ENCODE peak calls at places on chromosomes 6 and 20, in eight cellular contexts. Z is AG20443; E is stomach; Q is PC-3; P is activated CD4-positive, alpha-beta T cell treated with anti-CD3 and anti-CD28 coated beads for 4 hours; I is retina; W is NCI-H524; T is effector memory CD4-positive, alpha-beta T cell. U is an unnamed sample.
A peak's percentile ranks its signal among the peaks of the same experiment; 100 is the strongest.

GRCh38 chr20:53594068-53595017 is 704 bp upstream of the ZNF217 start:
- DNase-seq in Z (peak; percentile 93), E (peak; percentile 99), Q (peak; percentile 98), P (peak; percentile 98), I (peak; percentile 89), W (peak; percentile 91), T (peak; percentile 96), U (peak; percentile 99)

GRCh38 chr6:30135147-30135546 is 793 bp upstream of the TRIM40 start:
- DNase-seq in Z (no peak), E (no peak), Q (no peak), P (no peak), I (no peak), W (no peak), T (no peak), U (no peak)

GRCh38 chr6:17493286-17493685 is 99.9 kb downstream of the CAP2 start:
- DNase-seq in Z (peak; percentile 39), E (no peak), Q (peak; percentile 12), P (no peak), I (no peak), W (no peak), T (no peak), U (no peak)

GRCh38 chr20:11902264-11902663 is 15.4 kb upstream of the BTBD3 start:
- DNase-seq in Z (no peak), E (no peak), Q (peak; percentile 77), P (no peak), I (no peak), W (peak; percentile 17), T (no peak), U (no peak)

GRCh38 chr6:12614468-12614867 is 102.1 kb upstream of the PHACTR1 start:
- DNase-seq in Z (peak; percentile 32), E (no peak), Q (no peak), P (no peak), I (no peak), W (no peak), T (no peak), U (no peak)

GRCh38 chr6:97068211-97068610 is 143.7 kb downstream of the KLHL32 start:
- DNase-seq in Z (peak; percentile 28), E (no peak), Q (peak; percentile 28), P (no peak), I (no peak), W (peak; percentile 18), T (no peak), U (no peak)

GRCh38 chr6:130320908-130321307 is 44.9 kb upstream of the TMEM200A start:
- DNase-seq in Z (no peak), E (no peak), Q (peak; percentile 37), P (no peak), I (no peak), W (no peak), T (no peak), U (no peak)

GRCh38 chr20:49656304-49656703 is 57.4 kb downstream of the B4GALT5 start:
- DNase-seq in Z (no peak), E (no peak), Q (peak; percentile 88), P (no peak), I (no peak), W (no peak), T (no peak), U (no peak)

GRCh38 chr6:149862901-149863595 is 1.1 kb downstream of the LRP11 start:
- DNase-seq in Z (peak; percentile 83), E (peak; percentile 79), Q (peak; percentile 87), P (peak; percentile 16), I (peak; percentile 84), W (peak; percentile 64), T (peak; percentile 22), U (no peak)

GRCh38 chr6:29872791-29873190 is 45.2 kb downstream of the HLA-G start:
- DNase-seq in Z (no peak), E (no peak), Q (no peak), P (no peak), I (no peak), W (peak; percentile 79), T (no peak), U (no peak)

GRCh38 chr20:40959325-40960092 is 69.1 kb upstream of the TOP1 start:
- DNase-seq in Z (no peak), E (peak; percentile 3), Q (no peak), P (no peak), I (no peak), W (no peak), T (no peak), U (no peak)

GRCh38 chr6:1286972-1287600 is 24.8 kb upstream of the FOXQ1 start:
- DNase-seq in Z (peak; percentile 79), E (peak; percentile 43), Q (peak; percentile 82), P (no peak), I (no peak), W (no peak), T (no peak), U (no peak)

GRCh38 chr6:118263929-118264486 is 284.1 kb upstream of the PLN start:
- DNase-seq in Z (no peak), E (no peak), Q (peak; percentile 27), P (no peak), I (peak; percentile 53), W (peak; percentile 59), T (no peak), U (no peak)

GRCh38 chr6:33250731-33251130 is 20.9 kb downstream of the VPS52 start:
- DNase-seq in Z (no peak), E (no peak), Q (no peak), P (no peak), I (no peak), W (no peak), T (no peak), U (no peak)

U was measured in HuH-7.5.